ENCODE peak calls at places on chromosomes 5 and 9, in ten cellular contexts. One of them, this sample, is unnamed.
A peak's percentile ranks its signal among the peaks of the same experiment; 100 is the strongest.

GRCh38 chr5:56507348-56507930 is 274.3 kb upstream of the ANKRD55 start:
- DNase-seq in pancreas: no peak
- DNase-seq in ovary: no peak
- DNase-seq in right atrium auricular region: no peak
- DNase-seq in lower lobe of right lung: no peak
- DNase-seq in OCI-LY7: no peak
- DNase-seq in psoas muscle: no peak
- DNase-seq in CD8-positive, alpha-beta memory T cell: no peak
- DNase-seq in transverse colon: peak; percentile 17
- DNase-seq in mucosa of descending colon: no peak
- DNase-seq in this sample: no peak

GRCh38 chr5:78586251-78586650 is 62.3 kb downstream of the LHFPL2 start:
- DNase-seq in CD8-positive, alpha-beta memory T cell: no peak
- DNase-seq in mucosa of descending colon: no peak
- DNase-seq in right atrium auricular region: peak; percentile 71
- DNase-seq in ovary: no peak
- DNase-seq in OCI-LY7: no peak
- DNase-seq in transverse colon: no peak
- DNase-seq in pancreas: no peak
- DNase-seq in lower lobe of right lung: no peak
- DNase-seq in psoas muscle: no peak
- DNase-seq in this sample: peak; percentile 90

GRCh38 chr5:59559323-59559722 is 334.2 kb downstream of the PDE4D start:
- DNase-seq in pancreas: no peak
- DNase-seq in right atrium auricular region: no peak
- DNase-seq in CD8-positive, alpha-beta memory T cell: no peak
- DNase-seq in ovary: no peak
- DNase-seq in psoas muscle: no peak
- DNase-seq in transverse colon: no peak
- DNase-seq in OCI-LY7: no peak
- DNase-seq in mucosa of descending colon: no peak
- DNase-seq in lower lobe of right lung: no peak
- DNase-seq in this sample: no peak

GRCh38 chr5:180010636-180011035 is 60.9 kb downstream of the RNF130 start:
- DNase-seq in transverse colon: no peak
- DNase-seq in ovary: no peak
- DNase-seq in mucosa of descending colon: no peak
- DNase-seq in right atrium auricular region: no peak
- DNase-seq in OCI-LY7: no peak
- DNase-seq in psoas muscle: no peak
- DNase-seq in lower lobe of right lung: no peak
- DNase-seq in pancreas: no peak
- DNase-seq in CD8-positive, alpha-beta memory T cell: no peak
- DNase-seq in this sample: no peak

GRCh38 chr9:111866976-111867375 is 29.6 kb upstream of the UGCG start:
- DNase-seq in psoas muscle: no peak
- DNase-seq in CD8-positive, alpha-beta memory T cell: no peak
- DNase-seq in pancreas: no peak
- DNase-seq in OCI-LY7: no peak
- DNase-seq in ovary: no peak
- DNase-seq in transverse colon: no peak
- DNase-seq in right atrium auricular region: no peak
- DNase-seq in lower lobe of right lung: no peak
- DNase-seq in mucosa of descending colon: no peak
- DNase-seq in this sample: no peak

GRCh38 chr9:121573717-121574485 is 74.3 kb upstream of the GGTA1 start:
- DNase-seq in pancreas: no peak
- DNase-seq in OCI-LY7: no peak
- DNase-seq in transverse colon: no peak
- DNase-seq in ovary: no peak
- DNase-seq in CD8-positive, alpha-beta memory T cell: no peak
- DNase-seq in lower lobe of right lung: no peak
- DNase-seq in right atrium auricular region: no peak
- DNase-seq in mucosa of descending colon: no peak
- DNase-seq in psoas muscle: peak; percentile 61
- DNase-seq in this sample: no peak

GRCh38 chr9:115004535-115004934 is 74.1 kb upstream of the TNFSF8 start:
- DNase-seq in ovary: no peak
- DNase-seq in pancreas: no peak
- DNase-seq in right atrium auricular region: no peak
- DNase-seq in CD8-positive, alpha-beta memory T cell: no peak
- DNase-seq in OCI-LY7: no peak
- DNase-seq in transverse colon: no peak
- DNase-seq in psoas muscle: no peak
- DNase-seq in mucosa of descending colon: no peak
- DNase-seq in lower lobe of right lung: no peak
- DNase-seq in this sample: no peak

GRCh38 chr5:155679530-155679929 is 647.4 kb upstream of the SGCD start:
- DNase-seq in lower lobe of right lung: no peak
- DNase-seq in CD8-positive, alpha-beta memory T cell: no peak
- DNase-seq in pancreas: no peak
- DNase-seq in right atrium auricular region: no peak
- DNase-seq in psoas muscle: no peak
- DNase-seq in transverse colon: no peak
- DNase-seq in mucosa of descending colon: no peak
- DNase-seq in ovary: no peak
- DNase-seq in OCI-LY7: no peak
- DNase-seq in this sample: no peak

GRCh38 chr5:57621624-57622023 is 139.0 kb upstream of the ACTBL2 start:
- DNase-seq in psoas muscle: no peak
- DNase-seq in CD8-positive, alpha-beta memory T cell: no peak
- DNase-seq in ovary: no peak
- DNase-seq in mucosa of descending colon: no peak
- DNase-seq in lower lobe of right lung: no peak
- DNase-seq in OCI-LY7: no peak
- DNase-seq in transverse colon: no peak
- DNase-seq in right atrium auricular region: no peak
- DNase-seq in pancreas: no peak
- DNase-seq in this sample: no peak

GRCh38 chr9:123866497-123866896 is 63.4 kb downstream of the DENND1A start:
- DNase-seq in pancreas: no peak
- DNase-seq in OCI-LY7: no peak
- DNase-seq in transverse colon: no peak
- DNase-seq in mucosa of descending colon: no peak
- DNase-seq in CD8-positive, alpha-beta memory T cell: no peak
- DNase-seq in lower lobe of right lung: no peak
- DNase-seq in right atrium auricular region: no peak
- DNase-seq in psoas muscle: no peak
- DNase-seq in ovary: no peak
- DNase-seq in this sample: no peak

GRCh38 chr5:126023894-126024575 is 399.2 kb upstream of the GRAMD2B start:
- DNase-seq in right atrium auricular region: no peak
- DNase-seq in transverse colon: no peak
- DNase-seq in CD8-positive, alpha-beta memory T cell: no peak
- DNase-seq in ovary: no peak
- DNase-seq in OCI-LY7: no peak
- DNase-seq in lower lobe of right lung: no peak
- DNase-seq in mucosa of descending colon: no peak
- DNase-seq in pancreas: no peak
- DNase-seq in psoas muscle: no peak
- DNase-seq in this sample: no peak

GRCh38 chr5:94422819-94423218 is 195.6 kb downstream of the KIAA0825 start:
- DNase-seq in transverse colon: no peak
- DNase-seq in right atrium auricular region: no peak
- DNase-seq in OCI-LY7: no peak
- DNase-seq in pancreas: no peak
- DNase-seq in psoas muscle: no peak
- DNase-seq in ovary: no peak
- DNase-seq in lower lobe of right lung: no peak
- DNase-seq in mucosa of descending colon: no peak
- DNase-seq in CD8-positive, alpha-beta memory T cell: no peak
- DNase-seq in this sample: peak; percentile 61

GRCh38 chr5:125199968-125200841 is 453.8 kb upstream of the ZNF608 start:
- DNase-seq in lower lobe of right lung: no peak
- DNase-seq in CD8-positive, alpha-beta memory T cell: no peak
- DNase-seq in transverse colon: no peak
- DNase-seq in ovary: peak; percentile 11
- DNase-seq in mucosa of descending colon: no peak
- DNase-seq in OCI-LY7: peak; percentile 44
- DNase-seq in right atrium auricular region: no peak
- DNase-seq in pancreas: no peak
- DNase-seq in psoas muscle: peak; percentile 51
- DNase-seq in this sample: no peak

GRCh38 chr5:8633706-8634105 is 764.8 kb downstream of the MTRR start:
- DNase-seq in lower lobe of right lung: no peak
- DNase-seq in right atrium auricular region: no peak
- DNase-seq in ovary: no peak
- DNase-seq in psoas muscle: no peak
- DNase-seq in transverse colon: no peak
- DNase-seq in OCI-LY7: no peak
- DNase-seq in CD8-positive, alpha-beta memory T cell: no peak
- DNase-seq in mucosa of descending colon: no peak
- DNase-seq in pancreas: no peak
- DNase-seq in this sample: peak; percentile 63

GRCh38 chr5:34811691-34812090 is 27.3 kb upstream of the TTC23L start:
- DNase-seq in right atrium auricular region: no peak
- DNase-seq in pancreas: no peak
- DNase-seq in lower lobe of right lung: no peak
- DNase-seq in ovary: no peak
- DNase-seq in transverse colon: no peak
- DNase-seq in mucosa of descending colon: no peak
- DNase-seq in CD8-positive, alpha-beta memory T cell: no peak
- DNase-seq in OCI-LY7: no peak
- DNase-seq in psoas muscle: no peak
- DNase-seq in this sample: no peak

GRCh38 chr5:149605998-149606721 is 24.9 kb downstream of the ARHGEF37 start:
- DNase-seq in ovary: no peak
- DNase-seq in OCI-LY7: peak; percentile 81
- DNase-seq in psoas muscle: peak; percentile 66
- DNase-seq in right atrium auricular region: peak; percentile 79
- DNase-seq in pancreas: no peak
- DNase-seq in lower lobe of right lung: no peak
- DNase-seq in CD8-positive, alpha-beta memory T cell: no peak
- DNase-seq in mucosa of descending colon: peak; percentile 68
- DNase-seq in transverse colon: peak; percentile 76
- DNase-seq in this sample: peak; percentile 87

GRCh38 chr9:69019808-69020207 is 5.9 kb upstream of the PRKACG start:
- DNase-seq in OCI-LY7: no peak
- DNase-seq in lower lobe of right lung: no peak
- DNase-seq in CD8-positive, alpha-beta memory T cell: peak; percentile 14
- DNase-seq in transverse colon: no peak
- DNase-seq in ovary: no peak
- DNase-seq in mucosa of descending colon: no peak
- DNase-seq in right atrium auricular region: no peak
- DNase-seq in pancreas: no peak
- DNase-seq in psoas muscle: no peak
- DNase-seq in this sample: no peak

GRCh38 chr9:18268381-18268780 is 205.6 kb upstream of the ADAMTSL1 start:
- DNase-seq in OCI-LY7: no peak
- DNase-seq in right atrium auricular region: no peak
- DNase-seq in mucosa of descending colon: no peak
- DNase-seq in psoas muscle: no peak
- DNase-seq in transverse colon: no peak
- DNase-seq in ovary: no peak
- DNase-seq in lower lobe of right lung: no peak
- DNase-seq in CD8-positive, alpha-beta memory T cell: no peak
- DNase-seq in pancreas: no peak
- DNase-seq in this sample: peak; percentile 56

DNA sequence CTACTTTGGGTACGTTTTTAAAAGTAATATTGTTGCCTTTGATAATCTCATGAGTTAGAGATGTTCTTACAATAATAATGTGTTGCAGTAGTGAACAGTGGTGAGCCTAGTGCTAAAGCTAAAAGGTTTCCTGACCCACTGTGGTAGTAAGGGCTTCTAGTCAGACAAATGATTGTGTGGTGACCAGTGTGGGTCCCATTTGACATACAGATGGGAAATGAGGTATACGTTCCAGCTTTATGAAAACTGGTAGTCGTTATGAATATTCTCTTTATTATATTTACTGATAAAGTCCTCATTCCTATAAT is 1.8 kb upstream of the RFX3 start:
- DNase-seq in psoas muscle: no peak
- DNase-seq in mucosa of descending colon: no peak
- DNase-seq in CD8-positive, alpha-beta memory T cell: no peak
- DNase-seq in pancreas: no peak
- DNase-seq in lower lobe of right lung: no peak
- DNase-seq in transverse colon: no peak
- DNase-seq in ovary: no peak
- DNase-seq in right atrium auricular region: no peak
- DNase-seq in OCI-LY7: peak; percentile 19
- DNase-seq in this sample: no peak
- H3K4me3 ChIP-seq in psoas muscle: peak overlapping the region; percentile 80
- H3K4me3 ChIP-seq in mucosa of descending colon: no peak overlapping the region
- H3K4me3 ChIP-seq in CD8-positive, alpha-beta memory T cell: peak overlapping the region; percentile 95
- H3K4me3 ChIP-seq in pancreas: peak overlapping the region; percentile 87
- H3K4me3 ChIP-seq in lower lobe of right lung: peak overlapping the region; percentile 76
- H3K4me3 ChIP-seq in transverse colon: no peak overlapping the region
- H3K4me3 ChIP-seq in ovary: no peak overlapping the region
- H3K4me3 ChIP-seq in right atrium auricular region: peak overlapping the region; percentile 94
- H3K4me3 ChIP-seq in OCI-LY7: peak overlapping the region; percentile 95
- H3K4me3 ChIP-seq in this sample: peak overlapping the region; percentile 99

GRCh38 chr9:132582786-132583583 is 579 bp downstream of the BARHL1 start:
- DNase-seq in lower lobe of right lung: no peak
- DNase-seq in psoas muscle: peak; percentile 30
- DNase-seq in ovary: no peak
- DNase-seq in right atrium auricular region: no peak
- DNase-seq in OCI-LY7: no peak
- DNase-seq in CD8-positive, alpha-beta memory T cell: no peak
- DNase-seq in pancreas: no peak
- DNase-seq in mucosa of descending colon: no peak
- DNase-seq in transverse colon: no peak
- DNase-seq in this sample: no peak
- H3K4me3 ChIP-seq in lower lobe of right lung: no peak overlapping the region
- H3K4me3 ChIP-seq in psoas muscle: no peak overlapping the region
- H3K4me3 ChIP-seq in ovary: no peak overlapping the region
- H3K4me3 ChIP-seq in right atrium auricular region: no peak overlapping the region
- H3K4me3 ChIP-seq in OCI-LY7: no peak overlapping the region
- H3K4me3 ChIP-seq in CD8-positive, alpha-beta memory T cell: no peak overlapping the region
- H3K4me3 ChIP-seq in pancreas: no peak overlapping the region
- H3K4me3 ChIP-seq in mucosa of descending colon: no peak overlapping the region
- H3K4me3 ChIP-seq in transverse colon: no peak overlapping the region
- H3K4me3 ChIP-seq in this sample: no peak overlapping the region

GRCh38 chr5:139392678-139393496 is 2.0 kb downstream of the PROB1 start:
- DNase-seq in lower lobe of right lung: peak; percentile 82
- DNase-seq in psoas muscle: peak; percentile 82
- DNase-seq in pancreas: peak; percentile 76
- DNase-seq in mucosa of descending colon: peak; percentile 90
- DNase-seq in ovary: no peak
- DNase-seq in OCI-LY7: peak; percentile 94
- DNase-seq in transverse colon: peak; percentile 89
- DNase-seq in CD8-positive, alpha-beta memory T cell: peak; percentile 70
- DNase-seq in right atrium auricular region: no peak
- DNase-seq in this sample: no peak
- H3K4me3 ChIP-seq in lower lobe of right lung: peak overlapping the region; percentile 65
- H3K4me3 ChIP-seq in psoas muscle: peak overlapping the region; percentile 93
- H3K4me3 ChIP-seq in pancreas: peak overlapping the region; percentile 7
- H3K4me3 ChIP-seq in mucosa of descending colon: peak overlapping the region; percentile 32
- H3K4me3 ChIP-seq in ovary: peak overlapping the region; percentile 35
- H3K4me3 ChIP-seq in OCI-LY7: peak overlapping the region; percentile 79
- H3K4me3 ChIP-seq in transverse colon: peak overlapping the region; percentile 2
- H3K4me3 ChIP-seq in CD8-positive, alpha-beta memory T cell: peak overlapping the region; percentile 59
- H3K4me3 ChIP-seq in right atrium auricular region: peak overlapping the region; percentile 52
- H3K4me3 ChIP-seq in this sample: peak overlapping the region; percentile 38

DNA sequence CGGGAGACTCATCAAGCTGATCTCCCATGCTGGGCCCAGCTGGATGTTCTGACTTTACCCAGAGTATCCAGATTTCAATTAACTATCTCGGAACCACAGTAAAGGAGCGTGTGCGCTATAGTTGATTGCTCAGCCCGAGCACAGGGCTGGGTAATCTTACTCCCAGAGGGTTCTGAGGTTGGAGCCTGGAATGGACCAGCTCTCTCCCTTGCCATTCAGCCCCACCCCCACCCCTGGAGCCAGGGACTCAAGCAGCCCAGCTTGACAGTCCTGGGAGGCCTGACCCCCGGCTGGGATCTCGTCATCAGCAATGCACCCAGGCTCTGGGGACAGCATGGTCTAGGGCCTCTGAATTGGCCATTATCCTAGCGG is 23.7 kb upstream of the PTGES start:
- DNase-seq in pancreas: no peak
- DNase-seq in CD8-positive, alpha-beta memory T cell: no peak
- DNase-seq in psoas muscle: peak; percentile 60
- DNase-seq in ovary: no peak
- DNase-seq in mucosa of descending colon: no peak
- DNase-seq in right atrium auricular region: no peak
- DNase-seq in OCI-LY7: no peak
- DNase-seq in transverse colon: no peak
- DNase-seq in lower lobe of right lung: no peak
- DNase-seq in this sample: no peak
- H3K4me3 ChIP-seq in pancreas: no peak overlapping the region
- H3K4me3 ChIP-seq in CD8-positive, alpha-beta memory T cell: no peak overlapping the region
- H3K4me3 ChIP-seq in psoas muscle: no peak overlapping the region
- H3K4me3 ChIP-seq in ovary: no peak overlapping the region
- H3K4me3 ChIP-seq in mucosa of descending colon: no peak overlapping the region
- H3K4me3 ChIP-seq in right atrium auricular region: no peak overlapping the region
- H3K4me3 ChIP-seq in OCI-LY7: no peak overlapping the region
- H3K4me3 ChIP-seq in transverse colon: no peak overlapping the region
- H3K4me3 ChIP-seq in lower lobe of right lung: no peak overlapping the region
- H3K4me3 ChIP-seq in this sample: no peak overlapping the region